ENCODE peak calls at places on chromosomes 13 and 19, in five cellular contexts. W is heart left ventricle, F is ovary, N is heart right ventricle, E is keratinocyte. K is an unnamed sample.

GRCh38 chr13:113105032-113105993 is at the start of gene F7:
- DNase-seq in W (peak; percentile 41), F (no peak), N (no peak), E (no peak), K (no peak)

GRCh38 chr13:102596147-102597028 is at the start of gene TPP2:
- DNase-seq in W (peak; percentile 100), F (peak; percentile 100), N (peak; percentile 99), E (peak; percentile 72), K (peak; percentile 76)

GRCh38 chr19:5397804-5398692 is 57.2 kb upstream of the ZNRF4 start:
- DNase-seq in W (no peak), F (no peak), N (no peak), E (no peak), K (no peak)

GRCh38 chr13:110240352-110240751 is 66.6 kb downstream of the COL4A1 start:
- DNase-seq in W (no peak), F (no peak), N (no peak), E (no peak), K (no peak)

GRCh38 chr13:36447501-36447900 is 15.2 kb downstream of the CCNA1 start:
- DNase-seq in W (no peak), F (peak; percentile 42), N (no peak), E (no peak), K (no peak)

GRCh38 chr19:35978832-35979365 is 16.1 kb upstream of the SDHAF1 start:
- DNase-seq in W (no peak), F (no peak), N (no peak), E (no peak), K (no peak)

GRCh38 chr13:67228031-67228430 is 2.1 kb downstream of the PCDH9 start:
- DNase-seq in W (no peak), F (no peak), N (no peak), E (no peak), K (no peak)

GRCh38 chr13:41859555-41859954 is 101.4 kb downstream of the VWA8 start:
- DNase-seq in W (no peak), F (no peak), N (no peak), E (no peak), K (no peak)

GRCh38 chr13:93309886-93310520 is 83.4 kb downstream of the GPC6 start:
- DNase-seq in W (no peak), F (no peak), N (no peak), E (no peak), K (no peak)

GRCh38 chr13:35157143-35157755 is 215.2 kb downstream of the NBEA start:
- DNase-seq in W (no peak), F (no peak), N (peak; percentile 42), E (no peak), K (peak; percentile 14)

DNA sequence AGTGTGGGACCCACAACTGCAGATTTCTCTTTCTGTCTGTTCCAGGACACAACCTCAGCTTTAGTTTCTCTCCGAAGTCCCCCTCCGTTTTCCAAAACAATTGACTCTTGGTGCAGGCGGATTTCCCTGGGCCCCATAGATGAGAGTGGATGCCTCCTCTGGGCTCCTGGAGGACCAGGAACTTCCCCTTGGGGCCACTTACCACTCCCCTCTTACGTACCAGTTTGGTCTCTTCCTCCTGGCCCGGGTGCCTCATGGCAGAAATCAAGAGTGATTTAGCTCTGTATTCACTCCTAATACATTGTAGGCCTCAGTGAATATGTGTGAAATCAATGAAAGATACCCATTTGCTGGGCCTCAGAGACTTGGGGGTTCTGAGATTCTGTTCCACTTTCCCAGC is 34.4 kb downstream of the PPP2R1A start:
- DNase-seq in W (no peak), F (no peak), N (no peak), E (no peak), K (no peak)
- TF ChIP-seq CTCF in W (no peak), F (no peak), N (no peak), E (no peak), K (no peak)

DNA sequence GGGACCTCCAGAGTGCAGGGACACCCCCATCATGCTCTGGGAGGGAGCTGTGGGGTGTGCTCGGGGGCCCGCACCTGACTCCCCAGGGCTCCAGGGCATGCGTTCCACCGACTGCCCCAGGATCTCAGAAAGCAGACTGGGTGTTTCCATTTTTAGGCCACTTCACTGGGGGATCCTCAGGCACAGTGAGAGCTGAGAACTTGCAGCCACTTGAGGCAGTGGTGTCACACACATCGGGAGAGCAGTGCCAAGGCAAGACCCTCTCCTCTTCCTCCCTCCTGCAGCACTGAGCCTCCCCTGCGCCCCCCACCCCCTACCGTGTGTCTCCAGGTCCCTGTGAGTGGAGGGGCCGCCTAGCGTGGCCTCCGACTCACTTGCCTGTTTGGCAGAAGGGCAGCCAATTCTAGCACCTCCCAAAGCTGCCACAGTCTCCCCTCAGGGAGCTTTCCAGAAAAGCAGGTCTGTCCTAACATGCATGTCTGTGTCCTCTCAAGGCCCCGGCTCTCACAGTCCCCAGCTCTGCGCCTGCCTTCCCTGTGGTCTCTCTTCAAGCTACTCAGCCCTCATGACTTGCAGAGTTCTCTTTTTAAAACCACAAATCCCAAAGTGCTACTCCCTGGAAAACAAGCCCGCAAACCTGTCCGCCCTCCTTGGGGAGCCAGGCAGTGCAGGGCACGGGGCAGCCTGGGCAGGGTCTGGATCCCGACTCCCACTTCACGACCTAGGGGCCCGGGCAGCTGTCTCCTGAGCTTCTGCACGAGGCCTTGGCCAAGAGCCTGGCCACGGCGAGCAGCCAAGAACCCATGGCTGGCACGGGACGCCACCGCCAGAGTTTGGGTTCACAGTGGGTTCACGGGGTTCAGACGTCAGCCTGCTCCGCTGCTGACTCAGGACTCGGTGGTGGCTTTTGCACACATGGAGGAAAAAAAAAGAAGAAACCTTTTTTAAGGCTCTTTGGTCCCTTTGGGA is 94.1 kb downstream of the STK24 start:
- DNase-seq in W (peak; percentile 87), F (peak; percentile 85), N (peak; percentile 76), E (no peak), K (no peak)
- TF ChIP-seq CTCF in W (peak; percentile 23), F (no peak), N (no peak), E (peak; percentile 10), K (peak; percentile 25)

DNA sequence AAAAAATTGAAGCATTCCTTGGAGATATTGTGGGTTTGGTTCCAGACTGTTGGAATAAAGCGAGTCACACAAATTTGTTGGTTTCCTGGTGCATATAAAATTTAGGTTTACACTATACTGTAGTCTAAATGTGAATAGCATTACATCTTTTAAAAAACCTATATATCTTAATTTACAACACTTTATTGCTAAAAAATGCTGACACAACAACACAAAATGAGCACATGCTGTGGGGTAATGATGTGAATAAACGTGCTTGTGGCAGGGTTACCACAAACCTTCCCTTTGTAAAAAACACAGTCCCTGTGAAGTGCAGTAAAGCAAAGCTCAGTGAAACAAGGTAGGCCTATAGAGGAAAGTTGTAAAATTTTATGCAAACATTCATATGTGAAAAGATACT is 27.7 kb downstream of the MPHOSPH8 start:
- DNase-seq in W (no peak), F (no peak), N (no peak), E (no peak), K (no peak)
- TF ChIP-seq CTCF in W (no peak), F (no peak), N (no peak), E (no peak), K (no peak)

GRCh38 chr19:51096473-51097165 is 11.6 kb downstream of the CTU1 start:
- DNase-seq in W (no peak), F (no peak), N (no peak), E (no peak), K (no peak)
- TF ChIP-seq CTCF in W (no peak), F (no peak), N (peak; percentile 17), E (peak; percentile 52), K (peak; percentile 24)

GRCh38 chr13:68923995-68924394 is 1183.6 kb upstream of the ATXN8OS start:
- DNase-seq in W (no peak), F (no peak), N (no peak), E (no peak), K (no peak)

GRCh38 chr13:68929055-68929454 is 1178.6 kb upstream of the ATXN8OS start:
- DNase-seq in W (no peak), F (no peak), N (no peak), E (no peak), K (no peak)

GRCh38 chr13:68927387-68928026 is 1180.1 kb upstream of the ATXN8OS start:
- DNase-seq in W (no peak), F (no peak), N (no peak), E (no peak), K (no peak)
- TF ChIP-seq CTCF in W (peak; percentile 11), F (peak; percentile 17), N (peak; percentile 28), E (peak; percentile 23), K (peak; percentile 87)

DNA sequence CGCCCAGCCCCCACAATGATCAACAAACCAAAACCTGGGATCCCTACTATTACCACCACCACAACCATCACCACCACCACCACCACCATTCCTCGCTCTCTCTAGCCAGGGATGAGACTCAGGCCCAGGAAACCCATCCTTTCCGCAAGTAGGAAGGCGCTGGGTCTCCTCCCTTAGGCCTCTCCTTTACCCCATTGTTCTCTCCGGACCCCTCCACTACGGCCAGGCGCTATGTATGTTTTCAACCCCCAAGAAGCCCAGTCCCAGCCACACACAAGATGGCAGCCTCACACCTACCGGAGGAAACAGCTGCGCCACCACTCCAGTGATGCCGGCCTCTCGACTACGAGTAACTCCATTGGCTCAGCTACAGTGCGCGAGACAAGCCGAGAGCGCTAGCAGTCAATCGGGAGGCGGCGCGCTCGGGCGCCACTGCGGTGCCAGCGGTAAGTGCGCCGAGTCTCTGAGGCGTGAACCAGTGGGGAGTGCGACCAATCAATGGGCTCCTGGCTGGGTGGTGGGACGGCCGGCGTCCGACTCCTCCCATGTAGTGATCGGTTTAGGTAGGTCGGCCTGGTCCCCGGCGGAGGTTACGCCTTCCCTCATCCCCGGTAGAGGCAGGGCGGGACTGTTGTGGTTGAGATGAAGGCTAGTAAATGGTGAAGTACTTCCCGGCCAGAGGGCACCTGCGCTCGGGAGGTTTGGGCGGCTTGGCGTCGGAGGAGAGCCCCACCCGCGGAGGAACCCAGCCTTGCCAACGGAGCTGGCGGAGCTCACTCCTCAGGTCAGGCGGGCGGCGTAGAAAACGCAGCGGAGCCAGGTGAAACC is at the start of the genes CAB39L and SETDB2:
- DNase-seq in W (peak; percentile 99), F (peak; percentile 99), N (peak; percentile 99), E (peak; percentile 90), K (peak; percentile 51)
- TF ChIP-seq CTCF in W (peak; percentile 37), F (peak; percentile 83), N (peak; percentile 51), E (peak; percentile 59), K (no peak)

K was measured in D721Med.